ENCODE peak calls at places on chromosomes 16 and 17, in nine cellular contexts. E is SK-N-SH, F is tibial nerve, U is A549, B is transverse colon, L is sigmoid colon, G is stomach, O is upper lobe of left lung, P is suprapubic skin. I is an unnamed sample.

GRCh38 chr16:86316967-86317616 is 193.2 kb upstream of the FOXF1 start:
- DNase-seq in G (no peak), B (no peak), O (no peak), P (no peak), U (no peak), E (no peak), L (no peak), F (no peak), I (no peak)

GRCh38 chr17:83094291-83094690 is 14.9 kb downstream of the METRNL start:
- DNase-seq in B (no peak), G (no peak), P (no peak), O (no peak), E (no peak), U (no peak), F (no peak), L (no peak), I (no peak)

GRCh38 chr17:77440571-77440981 is 299.8 kb downstream of the SEC14L1 start:
- DNase-seq in O (no peak), U (no peak), G (no peak), E (no peak), F (no peak), B (peak), P (no peak), L (no peak), I (no peak)

GRCh38 chr16:8634991-8635736 is 13.7 kb downstream of the METTL22 start:
- DNase-seq in E (peak), B (no peak), P (peak), U (peak), F (no peak), G (no peak), L (peak), O (no peak), I (no peak)

GRCh38 chr16:636206-637080 is at the start of gene METTL26:
- DNase-seq in U (peak), B (peak), G (peak), O (peak), L (peak), P (peak), E (peak), F (peak), I (peak)

GRCh38 chr17:80789356-80789902 is 202.2 kb upstream of the CHMP6 start:
- DNase-seq in L (peak), F (peak), B (no peak), O (no peak), U (peak), G (no peak), P (peak), E (no peak), I (peak)

GRCh38 chr16:78925071-78925714 is 675.3 kb downstream of the MAF start:
- DNase-seq in P (no peak), B (peak), L (no peak), F (peak), O (peak), U (peak), E (peak), G (peak), I (no peak)

GRCh38 chr17:5797447-5797846 is 213.1 kb upstream of the NLRP1 start:
- DNase-seq in F (no peak), E (no peak), O (no peak), P (no peak), U (no peak), G (no peak), L (no peak), B (no peak), I (no peak)

GRCh38 chr17:39243155-39243554 is 17.4 kb upstream of the STAC2 start:
- DNase-seq in E (no peak), U (no peak), B (no peak), L (peak), G (no peak), F (no peak), P (no peak), O (no peak), I (no peak)

GRCh38 chr17:76266244-76266938 is 1.2 kb downstream of the UBALD2 start:
- DNase-seq in P (no peak), L (no peak), E (peak), G (no peak), O (peak), B (peak), U (peak), F (no peak), I (peak)

GRCh38 chr16:18975109-18975508 is 8.6 kb upstream of the TMC7 start:
- DNase-seq in L (no peak), F (no peak), B (no peak), G (no peak), P (no peak), U (no peak), O (no peak), E (no peak), I (no peak)

GRCh38 chr17:3557768-3558583 is at the start of gene TRPV3:
- DNase-seq in B (peak), O (peak), F (no peak), U (no peak), L (no peak), E (no peak), P (no peak), G (peak), I (peak)

GRCh38 chr16:79348521-79349306 is 251.8 kb downstream of the MAF start:
- DNase-seq in G (no peak), L (no peak), B (no peak), E (no peak), U (no peak), O (no peak), P (no peak), F (no peak), I (no peak)

GRCh38 chr17:28427372-28427771 is 21.4 kb upstream of the SLC46A1 start:
- DNase-seq in B (no peak), P (no peak), O (no peak), E (no peak), U (no peak), G (no peak), L (no peak), F (no peak), I (no peak)

GRCh38 chr17:35189291-35189690 is 4.9 kb downstream of the SLC35G3 start:
- DNase-seq in F (no peak), P (no peak), U (no peak), G (no peak), E (no peak), L (no peak), O (no peak), B (no peak), I (no peak)

GRCh38 chr16:89155184-89155679 is 16.3 kb upstream of the CDH15 start:
- DNase-seq in U (no peak), F (peak), P (peak), G (peak), E (no peak), L (peak), O (peak), B (peak), I (peak)

GRCh38 chr16:11258553-11259287 is 2.7 kb upstream of the SOCS1 start:
- DNase-seq in P (peak), B (peak), U (no peak), F (peak), O (peak), E (peak), G (peak), L (peak), I (peak)

GRCh38 chr17:51765558-51766145 is 392.9 kb downstream of the CA10 start:
- DNase-seq in P (no peak), U (no peak), O (no peak), B (no peak), F (no peak), L (no peak), E (no peak), G (no peak), I (no peak)

GRCh38 chr17:79797492-79798295 is 817 bp upstream of the CBX8 start:
- DNase-seq in E (peak), B (no peak), G (no peak), L (no peak), O (no peak), F (no peak), P (no peak), U (peak), I (peak)

GRCh38 chr17:3963214-3964201 is 729 bp downstream of the ATP2A3 start:
- DNase-seq in B (peak), O (peak), E (peak), L (no peak), F (no peak), U (no peak), G (peak), P (no peak), I (no peak)

GRCh38 chr16:69169607-69170352 is 17.2 kb upstream of the SNTB2 start:
- DNase-seq in U (no peak), P (no peak), B (no peak), O (no peak), E (no peak), G (no peak), L (peak), F (no peak), I (no peak)

GRCh38 chr17:30093463-30094147 is 23.0 kb upstream of the NSRP1 start:
- DNase-seq in O (no peak), B (peak), L (no peak), P (no peak), U (peak), G (peak), E (peak), F (peak), I (peak)

GRCh38 chr17:36971508-36971907 is 22.8 kb downstream of the AATF start:
- DNase-seq in O (no peak), F (no peak), B (no peak), U (no peak), G (no peak), L (no peak), E (no peak), P (no peak), I (no peak)

GRCh38 chr17:67442787-67443624 is 65.9 kb downstream of the PITPNC1 start:
- DNase-seq in U (no peak), E (no peak), O (no peak), P (no peak), F (no peak), B (no peak), G (no peak), L (no peak), I (no peak)
- TF ChIP-seq EP300 in U (no peak), E (no peak), O (no peak), P (no peak), F (no peak), B (no peak), G (no peak), L (no peak), I (no peak)

DNA sequence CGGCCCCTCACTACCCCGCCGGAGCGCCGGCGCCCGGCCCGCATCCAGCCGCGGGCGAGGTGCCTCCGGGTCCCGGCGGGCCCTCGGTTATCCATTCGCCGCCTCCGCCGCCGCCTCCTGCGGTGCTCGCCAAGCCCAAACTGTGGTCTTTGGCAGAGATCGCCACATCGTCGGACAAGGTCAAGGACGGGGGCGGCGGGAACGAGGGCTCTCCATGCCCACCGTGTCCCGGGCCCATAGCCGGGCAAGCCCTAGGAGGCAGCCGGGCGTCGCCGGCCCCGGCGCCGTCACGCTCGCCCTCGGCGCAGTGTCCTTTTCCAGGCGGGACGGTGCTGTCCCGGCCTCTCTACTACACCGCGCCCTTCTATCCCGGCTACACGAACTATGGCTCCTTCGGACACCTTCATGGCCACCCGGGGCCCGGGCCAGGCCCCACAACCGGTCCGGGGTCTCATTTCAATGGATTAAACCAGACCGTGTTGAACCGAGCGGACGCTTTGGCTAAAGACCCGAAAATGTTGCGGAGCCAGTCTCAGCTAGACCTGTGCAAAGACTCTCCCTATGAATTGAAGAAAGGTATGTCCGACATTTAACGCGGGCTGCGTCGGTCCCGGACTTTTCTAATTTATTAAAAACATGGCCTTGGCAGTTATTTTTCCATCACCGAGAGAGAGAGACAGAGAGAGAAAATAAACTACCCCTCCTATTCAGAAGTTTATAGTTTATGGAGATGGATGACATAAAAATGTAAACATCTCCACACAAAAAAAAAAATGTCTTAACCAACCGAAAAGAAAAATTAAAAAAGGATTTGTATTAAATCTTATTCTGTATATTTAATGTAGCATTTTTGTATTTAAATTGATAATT is 2.9 kb downstream of the IRX5 start:
- DNase-seq in U (no peak), L (no peak), G (no peak), B (no peak), F (no peak), E (no peak), O (no peak), P (no peak), I (no peak)
- H3K4me3 ChIP-seq in U (no peak), L (no peak), G (no peak), B (no peak), F (no peak), E (no peak), O (no peak), P (peak), I (no peak)

GRCh38 chr17:44932096-44932495 is 15.5 kb downstream of the KIF18B start:
- DNase-seq in E (peak), G (no peak), U (no peak), P (no peak), O (no peak), F (no peak), L (peak), B (no peak), I (no peak)
- TF ChIP-seq EP300 in E (no peak), G (no peak), U (no peak), P (no peak), O (no peak), F (no peak), L (no peak), B (no peak), I (no peak)

GRCh38 chr17:43665387-43666101 is 3.8 kb upstream of the MEOX1 start:
- DNase-seq in E (no peak), U (no peak), P (no peak), B (no peak), L (no peak), G (no peak), O (no peak), F (no peak), I (no peak)

GRCh38 chr17:43669971-43670644 is 8.4 kb upstream of the MEOX1 start:
- DNase-seq in U (no peak), G (peak), L (no peak), O (peak), E (no peak), B (peak), P (no peak), F (no peak), I (no peak)

GRCh38 chr17:43665038-43665386 is 3.3 kb upstream of the MEOX1 start:
- DNase-seq in L (no peak), E (no peak), F (no peak), B (no peak), O (no peak), U (no peak), P (no peak), G (no peak), I (no peak)

GRCh38 chr17:43670645-43671074 is 8.9 kb upstream of the MEOX1 start:
- DNase-seq in L (no peak), U (no peak), G (no peak), F (no peak), O (no peak), B (no peak), P (no peak), E (no peak), I (no peak)

DNA sequence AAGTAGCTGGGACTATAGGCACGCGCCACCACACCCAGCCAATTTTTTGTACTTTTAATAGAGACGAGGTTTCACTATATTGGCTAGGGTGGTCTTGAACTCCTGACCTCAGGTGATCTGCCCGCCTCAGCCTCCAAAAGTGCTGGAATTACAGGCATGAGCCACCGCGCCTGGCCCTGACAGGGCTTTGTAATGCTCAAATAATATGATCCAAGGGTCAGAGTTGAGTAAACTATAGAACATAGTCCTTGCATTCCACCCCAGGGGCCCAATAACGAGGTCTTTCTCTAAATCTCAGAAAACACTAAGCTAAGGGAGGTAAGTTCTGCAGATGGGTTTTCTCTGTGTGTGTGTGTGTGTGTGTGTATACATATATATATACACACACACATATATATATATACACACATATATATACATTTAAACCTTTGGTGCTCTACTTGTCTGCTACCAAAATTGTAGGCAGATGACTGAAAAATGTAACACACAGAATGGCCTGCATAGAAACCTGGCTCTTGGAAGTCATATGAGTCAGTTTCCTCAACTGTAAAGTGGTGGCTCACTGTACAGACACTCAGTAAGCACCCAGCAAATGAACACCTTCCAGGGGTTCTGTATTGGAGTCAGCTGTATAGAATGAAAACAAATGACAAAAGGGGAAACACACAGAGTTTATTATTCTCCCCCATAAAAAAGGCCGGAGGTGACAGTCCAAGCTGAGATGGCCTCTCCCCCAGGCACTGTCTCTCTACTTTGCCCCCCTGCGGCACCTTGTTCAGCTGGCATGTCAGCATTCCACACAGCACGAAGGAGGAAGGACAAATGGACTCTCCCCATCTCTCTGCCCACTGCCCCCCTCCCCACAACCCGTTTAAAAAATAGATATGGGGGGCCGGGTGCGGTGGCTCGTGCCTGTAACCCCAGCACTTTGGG is 6.0 kb upstream of the MEOX1 start:
- DNase-seq in U (no peak), F (no peak), L (no peak), O (no peak), E (no peak), G (no peak), B (no peak), P (no peak), I (no peak)
- H3K4me3 ChIP-seq in U (no peak), F (no peak), L (no peak), O (no peak), E (no peak), G (no peak), B (no peak), P (no peak), I (no peak)

DNA sequence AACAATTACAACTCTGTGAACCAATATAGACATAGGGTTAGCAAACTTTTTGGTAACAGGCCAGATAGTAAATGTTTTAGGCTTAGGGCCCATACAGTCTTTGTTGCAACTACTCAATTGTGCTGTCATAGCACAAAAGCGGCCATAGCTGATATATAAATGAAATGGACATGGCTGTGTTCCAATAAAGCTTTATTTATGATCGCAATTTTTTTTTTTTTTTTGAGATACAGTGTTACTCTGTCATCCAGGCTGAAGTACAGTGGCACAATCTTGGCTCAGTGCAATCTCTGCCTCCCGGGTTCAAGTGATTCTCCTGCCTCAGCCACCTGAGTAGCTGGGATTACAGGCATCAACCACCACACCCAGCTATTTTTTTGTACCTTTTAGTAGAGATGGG is 16.4 kb downstream of the XYLT1 start:
- DNase-seq in O (no peak), P (no peak), F (no peak), G (no peak), U (no peak), E (no peak), L (no peak), B (no peak), I (no peak)
- TF ChIP-seq EP300 in O (no peak), P (no peak), F (no peak), G (no peak), U (no peak), E (no peak), L (no peak), B (no peak), I (no peak)

GRCh38 chr17:48453447-48453846 is 23.4 kb upstream of the SKAP1 start:
- DNase-seq in F (no peak), O (no peak), B (no peak), G (no peak), P (no peak), U (no peak), L (no peak), E (no peak), I (no peak)

GRCh38 chr17:48459070-48459469 is 29.1 kb upstream of the SKAP1 start:
- DNase-seq in E (no peak), L (no peak), P (no peak), G (no peak), B (no peak), O (no peak), F (no peak), U (no peak), I (no peak)

GRCh38 chr17:48456584-48456983 is 26.6 kb upstream of the SKAP1 start:
- DNase-seq in E (no peak), O (no peak), U (no peak), G (no peak), P (no peak), F (no peak), L (no peak), B (no peak), I (no peak)

GRCh38 chr17:48460055-48460454 is 30.0 kb upstream of the SKAP1 start:
- DNase-seq in P (no peak), E (no peak), L (no peak), G (no peak), F (no peak), B (no peak), U (no peak), O (no peak), I (no peak)

GRCh38 chr17:48457080-48457836 is 27.2 kb upstream of the SKAP1 start:
- DNase-seq in B (peak), F (no peak), L (peak), U (peak), G (peak), E (peak), P (peak), O (peak), I (peak)
- H3K4me3 ChIP-seq in B (no peak), F (no peak), L (no peak), U (peak), G (no peak), E (no peak), P (no peak), O (no peak), I (no peak)